ENCODE peak calls at places on chromosomes 7 and 10, in seven cellular contexts. I, D, K, A, R, G and X are unnamed samples.

GRCh38 chr7:39417642-39418041 is 148.6 kb upstream of the YAE1 start:
- DNase-seq in I (no peak), D (no peak), K (no peak), A (no peak), R (no peak), G (no peak), X (no peak)

GRCh38 chr10:28082885-28083284 is 84.0 kb upstream of the ODAD2 start:
- DNase-seq in I (no peak), D (no peak), K (no peak), A (no peak), R (no peak), G (no peak), X (no peak)

GRCh38 chr10:126407831-126408230 is 19.6 kb upstream of the ADAM12 start:
- DNase-seq in I (peak; percentile 27), D (no peak), K (no peak), A (peak; percentile 40), R (no peak), G (no peak), X (no peak)

GRCh38 chr10:79468015-79468560 is 22.7 kb upstream of the ZCCHC24 start:
- DNase-seq in I (no peak), D (no peak), K (no peak), A (no peak), R (no peak), G (no peak), X (no peak)

GRCh38 chr10:89702121-89702480 is 711 bp downstream of the KIF20B start:
- DNase-seq in I (no peak), D (no peak), K (peak; percentile 18), A (no peak), R (no peak), G (no peak), X (peak; percentile 39)

GRCh38 chr7:35801392-35802101 is 690 bp downstream of the SEPTIN7 start:
- DNase-seq in I (peak; percentile 82), D (peak; percentile 60), K (peak; percentile 75), A (peak; percentile 70), R (peak; percentile 25), G (peak; percentile 65), X (peak; percentile 83)

GRCh38 chr10:33260403-33261239 is 73.8 kb downstream of the NRP1 start:
- DNase-seq in I (no peak), D (no peak), K (no peak), A (peak; percentile 34), R (no peak), G (no peak), X (no peak)

GRCh38 chr10:132961864-132962622 is 19.7 kb upstream of the CFAP46 start:
- DNase-seq in I (peak; percentile 88), D (peak; percentile 74), K (peak; percentile 78), A (peak; percentile 78), R (peak; percentile 52), G (no peak), X (peak; percentile 78)

GRCh38 chr10:124602646-124603365 is 141.2 kb downstream of the LHPP start:
- DNase-seq in I (no peak), D (no peak), K (no peak), A (no peak), R (no peak), G (no peak), X (no peak)

GRCh38 chr10:131650169-131650705 is 250.6 kb upstream of the PPP2R2D start:
- DNase-seq in I (no peak), D (no peak), K (no peak), A (no peak), R (no peak), G (no peak), X (no peak)

GRCh38 chr10:11344550-11344949 is 266.9 kb downstream of the USP6NL start:
- DNase-seq in I (no peak), D (no peak), K (no peak), A (no peak), R (no peak), G (no peak), X (no peak)

GRCh38 chr7:102302025-102302424 is 15.4 kb downstream of the SH2B2 start:
- DNase-seq in I (no peak), D (no peak), K (no peak), A (no peak), R (no peak), G (no peak), X (no peak)

GRCh38 chr10:84825330-84825729 is 496.9 kb downstream of the CCSER2 start:
- DNase-seq in I (peak; percentile 41), D (no peak), K (no peak), A (no peak), R (no peak), G (no peak), X (no peak)

GRCh38 chr10:77836299-77836820 is 90.2 kb downstream of the DLG5 start:
- DNase-seq in I (peak; percentile 42), D (peak; percentile 47), K (peak; percentile 71), A (no peak), R (no peak), G (no peak), X (peak; percentile 59)

GRCh38 chr7:112452102-112452888 is 2.0 kb downstream of the IFRD1 start:
- DNase-seq in I (peak; percentile 82), D (no peak), K (no peak), A (peak; percentile 82), R (peak; percentile 7), G (peak; percentile 41), X (no peak)

GRCh38 chr10:73940634-73941221 is 29.8 kb downstream of the PLAU start:
- DNase-seq in I (peak; percentile 80), D (peak; percentile 76), K (peak; percentile 85), A (peak; percentile 67), R (peak; percentile 29), G (peak; percentile 58), X (peak; percentile 80)

GRCh38 chr10:14975672-14976273 is 16.6 kb downstream of the MEIG1 start:
- DNase-seq in I (no peak), D (no peak), K (no peak), A (no peak), R (no peak), G (no peak), X (no peak)

GRCh38 chr10:4481192-4481591 is 344.8 kb upstream of the AKR1E2 start:
- DNase-seq in I (no peak), D (no peak), K (no peak), A (no peak), R (no peak), G (no peak), X (no peak)

GRCh38 chr10:9015005-9015404 is 960.5 kb downstream of the GATA3 start:
- DNase-seq in I (no peak), D (no peak), K (no peak), A (no peak), R (no peak), G (no peak), X (no peak)

GRCh38 chr10:70253878-70254765 is 20.9 kb upstream of the PPA1 start:
- DNase-seq in I (no peak), D (no peak), K (no peak), A (no peak), R (no peak), G (peak; percentile 18), X (no peak)

GRCh38 chr7:129571201-129571600 is 40.3 kb upstream of the NRF1 start:
- DNase-seq in I (no peak), D (no peak), K (no peak), A (no peak), R (no peak), G (no peak), X (no peak)

GRCh38 chr10:74400186-74400585 is 249.2 kb downstream of the ADK start:
- DNase-seq in I (no peak), D (no peak), K (no peak), A (no peak), R (no peak), G (no peak), X (no peak)

GRCh38 chr7:22356855-22357310 is at the start of gene RAPGEF5:
- DNase-seq in I (peak; percentile 2), D (no peak), K (no peak), A (no peak), R (no peak), G (no peak), X (peak; percentile 5)

GRCh38 chr10:119246862-119247549 is 39.6 kb downstream of the GRK5 start:
- DNase-seq in I (peak; percentile 89), D (no peak), K (no peak), A (peak; percentile 95), R (peak; percentile 90), G (no peak), X (no peak)

GRCh38 chr10:126496771-126497545 is 108.7 kb upstream of the ADAM12 start:
- DNase-seq in I (no peak), D (no peak), K (no peak), A (no peak), R (no peak), G (no peak), X (no peak)

GRCh38 chr7:50687575-50688261 is 95.0 kb downstream of the GRB10 start:
- DNase-seq in I (peak; percentile 87), D (no peak), K (no peak), A (peak; percentile 79), R (peak; percentile 62), G (no peak), X (no peak)

GRCh38 chr10:116688241-116688711 is 54.1 kb downstream of the HSPA12A start:
- DNase-seq in I (peak; percentile 79), D (no peak), K (no peak), A (peak; percentile 75), R (no peak), G (no peak), X (no peak)

GRCh38 chr10:43760514-43760913 is 111.8 kb upstream of the ZNF32 start:
- DNase-seq in I (no peak), D (no peak), K (no peak), A (no peak), R (no peak), G (no peak), X (no peak)

GRCh38 chr10:116469437-116469836 is 41.8 kb downstream of the PNLIPRP3 start:
- DNase-seq in I (no peak), D (no peak), K (no peak), A (no peak), R (no peak), G (no peak), X (no peak)

GRCh38 chr10:113084031-113084430 is 134.0 kb downstream of the TCF7L2 start:
- DNase-seq in I (peak; percentile 46), D (no peak), K (no peak), A (no peak), R (no peak), G (no peak), X (no peak)

GRCh38 chr7:6015917-6016652 is 7.0 kb downstream of the AIMP2 start:
- DNase-seq in I (peak; percentile 96), D (no peak), K (no peak), A (peak; percentile 100), R (peak; percentile 99), G (peak; percentile 53), X (peak; percentile 32)

GRCh38 chr7:151457534-151457933 is 17.6 kb upstream of the CRYGN start:
- DNase-seq in I (no peak), D (no peak), K (no peak), A (no peak), R (no peak), G (no peak), X (no peak)

GRCh38 chr7:52500796-52501195 is 534.6 kb upstream of the POM121L12 start:
- DNase-seq in I (no peak), D (no peak), K (no peak), A (no peak), R (no peak), G (no peak), X (no peak)

GRCh38 chr7:95871896-95872295 is 99.5 kb downstream of the DYNC1I1 start:
- DNase-seq in I (no peak), D (no peak), K (no peak), A (no peak), R (no peak), G (no peak), X (no peak)

GRCh38 chr7:55326079-55326847 is 38.9 kb upstream of the LANCL2 start:
- DNase-seq in I (no peak), D (no peak), K (no peak), A (peak; percentile 31), R (no peak), G (no peak), X (no peak)